ENCODE peak calls at places on chromosomes 12 and 14, in four cellular contexts. K is breast epithelium, O is cardiac fibroblast, M is A549. N is an unnamed sample.

GRCh38 chr12:99009654-99010296 is 364.7 kb downstream of the APAF1 start:
- DNase-seq in K (no peak), O (no peak), M (no peak), N (no peak)

GRCh38 chr12:90801776-90802175 is 153.2 kb downstream of the CCER1 start:
- DNase-seq in K (no peak), O (peak; percentile 1), M (no peak), N (no peak)

GRCh38 chr12:6816598-6816997 is 5.0 kb upstream of the GPR162 start:
- DNase-seq in K (no peak), O (no peak), M (no peak), N (no peak)

GRCh38 chr12:110537605-110538409 is 35.7 kb downstream of the RAD9B start:
- DNase-seq in K (no peak), O (no peak), M (no peak), N (no peak)

GRCh38 chr12:17301544-17301943 is 695.6 kb upstream of the LMO3 start:
- DNase-seq in K (no peak), O (no peak), M (no peak), N (no peak)

GRCh38 chr14:82403972-82404371 is 870.3 kb upstream of the SEL1L start:
- DNase-seq in K (no peak), O (no peak), M (no peak), N (no peak)

GRCh38 chr12:14239935-14240872 is 125.3 kb upstream of the ATF7IP start:
- DNase-seq in K (no peak), O (no peak), M (no peak), N (no peak)

GRCh38 chr14:104328607-104329006 is 190.2 kb downstream of the KIF26A start:
- DNase-seq in K (no peak), O (no peak), M (no peak), N (no peak)

GRCh38 chr12:68317047-68317667 is 15.0 kb downstream of the MDM1 start:
- DNase-seq in K (no peak), O (peak; percentile 79), M (peak; percentile 56), N (no peak)

GRCh38 chr14:84225243-84225642 is 1304.7 kb upstream of the FLRT2 start:
- DNase-seq in K (no peak), O (peak; percentile 82), M (no peak), N (no peak)

GRCh38 chr14:90846511-90846910 is 30.3 kb upstream of the TTC7B start:
- DNase-seq in K (no peak), O (no peak), M (no peak), N (no peak)

GRCh38 chr12:96094201-96094600 is 58.8 kb upstream of the LTA4H start:
- DNase-seq in K (no peak), O (no peak), M (peak; percentile 22), N (no peak)

GRCh38 chr14:99660794-99661193 is 15.9 kb downstream of the HHIPL1 start:
- DNase-seq in K (no peak), O (no peak), M (no peak), N (no peak)

GRCh38 chr14:56949828-56950227 is 139.5 kb upstream of the OTX2 start:
- DNase-seq in K (no peak), O (peak; percentile 2), M (peak; percentile 5), N (no peak)

GRCh38 chr14:95784137-95784536 is 70.2 kb upstream of the TCL1A start:
- DNase-seq in K (no peak), O (peak; percentile 16), M (no peak), N (no peak)

GRCh38 chr12:27673285-27673684 is 23.0 kb upstream of the REP15 start:
- DNase-seq in K (no peak), O (no peak), M (no peak), N (no peak)

GRCh38 chr14:89279649-89280232 is 137.3 kb downstream of the FOXN3 start:
- DNase-seq in K (no peak), O (no peak), M (no peak), N (no peak)

GRCh38 chr12:57744194-57744776 is 554 bp upstream of the TSPAN31 start:
- DNase-seq in K (peak; percentile 66), O (peak; percentile 87), M (peak; percentile 94), N (peak; percentile 91)

GRCh38 chr12:50120521-50120920 is 8.5 kb downstream of the COX14 start:
- DNase-seq in K (no peak), O (no peak), M (no peak), N (no peak)

GRCh38 chr12:130263025-130263424 is 74.7 kb upstream of the PIWIL1 start:
- DNase-seq in K (no peak), O (no peak), M (no peak), N (no peak)

GRCh38 chr14:37569729-37570128 is 25.3 kb downstream of the FOXA1 start:
- DNase-seq in K (no peak), O (no peak), M (no peak), N (no peak)

GRCh38 chr12:103571286-103571685 is 15.8 kb upstream of the STAB2 start:
- DNase-seq in K (no peak), O (peak; percentile 10), M (no peak), N (no peak)

GRCh38 chr12:124564232-124564958 is 3.0 kb downstream of the NCOR2 start:
- DNase-seq in K (no peak), O (no peak), M (no peak), N (no peak)

GRCh38 chr14:58882577-58883018 is 244.8 kb downstream of the DACT1 start:
- DNase-seq in K (no peak), O (peak; percentile 81), M (no peak), N (no peak)

GRCh38 chr12:18352312-18352711 is 91.0 kb downstream of the PIK3C2G start:
- DNase-seq in K (no peak), O (no peak), M (no peak), N (no peak)

GRCh38 chr12:32988982-32989381 is 92.4 kb upstream of the PKP2 start:
- DNase-seq in K (no peak), O (no peak), M (no peak), N (no peak)

GRCh38 chr12:113174461-113175384 is 10.6 kb downstream of the DDX54 start:
- DNase-seq in K (peak; percentile 70), O (peak; percentile 76), M (peak; percentile 68), N (peak; percentile 77)

GRCh38 chr12:74983917-74984316 is 225.7 kb downstream of the KCNC2 start:
- DNase-seq in K (no peak), O (no peak), M (no peak), N (no peak)

GRCh38 chr12:131628341-131628740 is 82.5 kb upstream of the SFSWAP start:
- DNase-seq in K (peak; percentile 22), O (no peak), M (no peak), N (no peak)

GRCh38 chr14:87996276-87996592 is 3.3 kb upstream of the GALC start:
- DNase-seq in K (no peak), O (peak; percentile 14), M (no peak), N (no peak)

GRCh38 chr12:95624544-95624943 is 73.3 kb upstream of the USP44 start:
- DNase-seq in K (no peak), O (peak; percentile 31), M (peak; percentile 37), N (no peak)

GRCh38 chr14:36988568-36988967 is 183.8 kb downstream of the SLC25A21 start:
- DNase-seq in K (no peak), O (no peak), M (no peak), N (no peak)

DNA sequence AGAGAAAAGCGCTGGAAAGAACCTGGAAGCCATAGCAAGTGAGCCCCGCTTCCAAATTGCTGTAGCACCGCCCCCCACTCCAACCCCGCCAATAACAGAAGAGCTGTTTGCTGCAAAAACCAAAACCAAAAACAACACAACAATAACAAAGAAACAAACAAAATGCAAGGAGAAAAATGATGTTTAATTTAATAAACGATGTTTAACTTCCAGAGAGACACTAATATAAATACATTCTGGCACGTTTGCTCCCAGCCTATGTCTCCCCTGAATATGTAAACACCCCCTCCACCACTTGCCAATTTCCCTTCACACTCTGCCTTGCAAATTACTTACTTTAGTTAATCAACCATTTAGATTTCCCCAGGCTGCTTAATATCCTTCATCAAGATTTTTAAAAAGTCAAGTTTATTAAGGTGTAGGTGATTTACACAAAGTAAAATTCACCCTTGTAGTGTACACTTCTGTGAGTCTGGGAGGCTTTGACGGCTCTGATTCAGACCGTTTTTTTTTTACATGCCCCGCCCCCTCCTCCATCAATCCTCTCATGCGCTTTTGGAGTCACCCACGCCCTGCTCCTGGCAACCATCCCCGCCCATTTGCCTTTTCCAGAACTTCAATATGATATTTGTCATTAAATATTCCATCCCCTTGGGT is 482 bp upstream of the IFI27L2 start:
- DNase-seq in K (no peak), O (peak; percentile 64), M (peak; percentile 52), N (no peak)
- TF ChIP-seq CTCF in K (no peak), O (no peak), M (no peak), N (no peak)

DNA sequence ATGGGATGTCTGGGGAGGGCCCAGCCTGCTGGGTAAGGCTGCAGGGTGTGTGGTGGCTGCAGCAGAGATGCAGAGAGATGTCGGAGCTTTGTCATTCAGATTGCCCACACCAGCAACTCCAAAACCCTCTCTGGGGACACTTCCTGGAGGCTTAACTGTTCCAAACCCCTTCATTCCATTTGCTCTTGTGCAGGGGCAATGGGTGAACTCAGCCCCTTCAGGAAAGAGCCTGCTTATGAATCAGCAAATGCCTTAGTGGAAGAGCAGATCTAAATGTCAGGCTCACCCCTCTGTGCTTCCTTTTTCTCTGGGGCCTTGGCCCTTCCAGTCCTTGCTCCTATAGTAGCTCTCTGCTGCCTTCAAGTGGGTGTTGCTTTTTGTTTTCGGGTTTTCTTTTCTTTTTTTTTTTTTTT is 36.7 kb upstream of the GPATCH2L start:
- DNase-seq in K (no peak), O (no peak), M (no peak), N (no peak)
- TF ChIP-seq CTCF in K (no peak), O (no peak), M (no peak), N (no peak)

GRCh38 chr12:1837541-1838206 is 17.3 kb downstream of the LRTM2 start:
- DNase-seq in K (no peak), O (peak; percentile 16), M (peak; percentile 28), N (no peak)

GRCh38 chr12:1836241-1836803 is 16.0 kb downstream of the LRTM2 start:
- DNase-seq in K (no peak), O (no peak), M (no peak), N (no peak)

GRCh38 chr12:1835178-1836131 is 15.1 kb downstream of the LRTM2 start:
- DNase-seq in K (no peak), O (no peak), M (no peak), N (no peak)

GRCh38 chr12:1838223-1838993 is 18.0 kb downstream of the LRTM2 start:
- DNase-seq in K (no peak), O (no peak), M (no peak), N (no peak)

GRCh38 chr12:1836854-1837411 is 16.6 kb downstream of the LRTM2 start:
- DNase-seq in K (peak; percentile 80), O (no peak), M (no peak), N (no peak)
- TF ChIP-seq CTCF in K (no peak), O (no peak), M (no peak), N (no peak)

GRCh38 chr14:76516884-76517283 is 140.9 kb downstream of the ESRRB start:
- DNase-seq in K (no peak), O (no peak), M (no peak), N (no peak)

GRCh38 chr14:76509291-76509690 is 133.4 kb downstream of the ESRRB start:
- DNase-seq in K (no peak), O (no peak), M (peak; percentile 10), N (no peak)

GRCh38 chr14:76510255-76510654 is 134.3 kb downstream of the ESRRB start:
- DNase-seq in K (no peak), O (no peak), M (no peak), N (no peak)

GRCh38 chr14:76518366-76518765 is 142.4 kb downstream of the ESRRB start:
- DNase-seq in K (no peak), O (no peak), M (no peak), N (no peak)

DNA sequence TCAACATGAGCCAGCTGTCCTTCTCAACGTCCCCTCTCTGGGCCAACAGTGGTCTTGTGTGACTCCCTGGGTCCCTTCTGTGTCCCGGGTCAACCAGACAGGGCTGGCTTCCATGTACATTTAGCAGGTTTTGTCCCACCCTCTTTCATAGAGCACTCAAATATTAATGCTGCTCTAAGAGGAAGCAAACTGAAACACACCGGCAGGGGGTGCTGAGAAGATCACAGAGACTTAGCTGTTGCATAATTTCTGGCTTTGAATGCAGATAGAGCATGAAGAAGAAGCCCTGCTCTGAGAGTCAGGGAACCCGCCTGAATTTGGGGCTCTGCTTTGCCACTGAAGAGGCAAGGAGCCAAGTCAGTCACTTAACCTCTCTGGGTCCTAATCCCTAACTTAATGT is 138.7 kb downstream of the ESRRB start:
- DNase-seq in K (no peak), O (peak; percentile 5), M (peak; percentile 56), N (no peak)
- TF ChIP-seq CTCF in K (no peak), O (no peak), M (peak; percentile 35), N (no peak)